ENCODE peak calls at places on chromosomes 13 and 19, in eight cellular contexts. One of them, this sample, is unnamed.

GRCh38 chr13:41148421-41149283 is 16.1 kb upstream of the KBTBD6 start:
- DNase-seq in astrocyte: no peak
- DNase-seq in left ventricle myocardium inferior: no peak
- DNase-seq in GM23248: no peak
- DNase-seq in GM18507: no peak
- DNase-seq in small intestine: no peak
- DNase-seq in astrocyte of the spinal cord: no peak
- DNase-seq in tibial artery: no peak
- DNase-seq in this sample: peak; percentile 25

GRCh38 chr13:43684947-43685725 is 101.6 kb downstream of the ENOX1 start:
- DNase-seq in astrocyte: no peak
- DNase-seq in left ventricle myocardium inferior: no peak
- DNase-seq in GM23248: no peak
- DNase-seq in GM18507: no peak
- DNase-seq in small intestine: no peak
- DNase-seq in astrocyte of the spinal cord: no peak
- DNase-seq in tibial artery: no peak
- DNase-seq in this sample: no peak

GRCh38 chr19:1251233-1251502 is 2.8 kb downstream of the MIDN start:
- DNase-seq in astrocyte: no peak
- DNase-seq in left ventricle myocardium inferior: no peak
- DNase-seq in GM23248: peak; percentile 85
- DNase-seq in GM18507: no peak
- DNase-seq in small intestine: no peak
- DNase-seq in astrocyte of the spinal cord: peak; percentile 66
- DNase-seq in tibial artery: no peak
- DNase-seq in this sample: no peak

GRCh38 chr13:101515504-101515903 is 63.0 kb downstream of the ITGBL1 start:
- DNase-seq in astrocyte: no peak
- DNase-seq in left ventricle myocardium inferior: no peak
- DNase-seq in GM23248: no peak
- DNase-seq in GM18507: no peak
- DNase-seq in small intestine: no peak
- DNase-seq in astrocyte of the spinal cord: no peak
- DNase-seq in tibial artery: no peak
- DNase-seq in this sample: no peak

GRCh38 chr19:53960187-53960586 is 2.5 kb upstream of the CACNG8 start:
- DNase-seq in astrocyte: no peak
- DNase-seq in left ventricle myocardium inferior: no peak
- DNase-seq in GM23248: no peak
- DNase-seq in GM18507: no peak
- DNase-seq in small intestine: no peak
- DNase-seq in astrocyte of the spinal cord: no peak
- DNase-seq in tibial artery: no peak
- DNase-seq in this sample: no peak

GRCh38 chr13:48561461-48562224 is 28.8 kb upstream of the RCBTB2 start:
- DNase-seq in astrocyte: no peak
- DNase-seq in left ventricle myocardium inferior: no peak
- DNase-seq in GM23248: no peak
- DNase-seq in GM18507: no peak
- DNase-seq in small intestine: no peak
- DNase-seq in astrocyte of the spinal cord: no peak
- DNase-seq in tibial artery: no peak
- DNase-seq in this sample: no peak

GRCh38 chr19:5220866-5221265 is 119.7 kb downstream of the PTPRS start:
- DNase-seq in astrocyte: no peak
- DNase-seq in left ventricle myocardium inferior: no peak
- DNase-seq in GM23248: no peak
- DNase-seq in GM18507: no peak
- DNase-seq in small intestine: no peak
- DNase-seq in astrocyte of the spinal cord: no peak
- DNase-seq in tibial artery: no peak
- DNase-seq in this sample: no peak

GRCh38 chr19:50679177-50680125 is 30.2 kb downstream of the C19orf81 start:
- DNase-seq in astrocyte: peak; percentile 26
- DNase-seq in left ventricle myocardium inferior: peak; percentile 72
- DNase-seq in GM23248: peak; percentile 85
- DNase-seq in GM18507: peak; percentile 96
- DNase-seq in small intestine: peak; percentile 55
- DNase-seq in astrocyte of the spinal cord: peak; percentile 33
- DNase-seq in tibial artery: peak; percentile 79
- DNase-seq in this sample: peak; percentile 92

GRCh38 chr13:47399599-47399998 is 502.7 kb upstream of the HTR2A start:
- DNase-seq in astrocyte: no peak
- DNase-seq in left ventricle myocardium inferior: no peak
- DNase-seq in GM23248: no peak
- DNase-seq in GM18507: no peak
- DNase-seq in small intestine: no peak
- DNase-seq in astrocyte of the spinal cord: no peak
- DNase-seq in tibial artery: no peak
- DNase-seq in this sample: no peak

GRCh38 chr13:33642374-33643065 is 175.4 kb upstream of the RFC3 start:
- DNase-seq in astrocyte: no peak
- DNase-seq in left ventricle myocardium inferior: peak; percentile 39
- DNase-seq in GM23248: peak; percentile 91
- DNase-seq in GM18507: no peak
- DNase-seq in small intestine: peak; percentile 66
- DNase-seq in astrocyte of the spinal cord: peak; percentile 15
- DNase-seq in tibial artery: no peak
- DNase-seq in this sample: no peak

GRCh38 chr19:48565090-48565489 is 13.1 kb downstream of the SULT2B1 start:
- DNase-seq in astrocyte: peak; percentile 35
- DNase-seq in left ventricle myocardium inferior: no peak
- DNase-seq in GM23248: peak; percentile 76
- DNase-seq in GM18507: no peak
- DNase-seq in small intestine: no peak
- DNase-seq in astrocyte of the spinal cord: no peak
- DNase-seq in tibial artery: no peak
- DNase-seq in this sample: no peak

GRCh38 chr19:17739121-17739875 is 12.0 kb upstream of the FCHO1 start:
- DNase-seq in astrocyte: no peak
- DNase-seq in left ventricle myocardium inferior: peak; percentile 40
- DNase-seq in GM23248: no peak
- DNase-seq in GM18507: no peak
- DNase-seq in small intestine: no peak
- DNase-seq in astrocyte of the spinal cord: no peak
- DNase-seq in tibial artery: no peak
- DNase-seq in this sample: no peak

GRCh38 chr13:89740994-89741678 is 1606.4 kb upstream of the MIR17HG start:
- DNase-seq in astrocyte: no peak
- DNase-seq in left ventricle myocardium inferior: no peak
- DNase-seq in GM23248: no peak
- DNase-seq in GM18507: no peak
- DNase-seq in small intestine: no peak
- DNase-seq in astrocyte of the spinal cord: no peak
- DNase-seq in tibial artery: no peak
- DNase-seq in this sample: no peak

GRCh38 chr13:110306960-110307696 is at the start of the genes COL4A1 and COL4A2:
- DNase-seq in astrocyte: peak; percentile 66
- DNase-seq in left ventricle myocardium inferior: peak; percentile 87
- DNase-seq in GM23248: peak; percentile 79
- DNase-seq in GM18507: no peak
- DNase-seq in small intestine: no peak
- DNase-seq in astrocyte of the spinal cord: peak; percentile 86
- DNase-seq in tibial artery: peak; percentile 92
- DNase-seq in this sample: peak; percentile 89

GRCh38 chr13:93753639-93754038 is 527.0 kb downstream of the GPC6 start:
- DNase-seq in astrocyte: no peak
- DNase-seq in left ventricle myocardium inferior: no peak
- DNase-seq in GM23248: no peak
- DNase-seq in GM18507: no peak
- DNase-seq in small intestine: no peak
- DNase-seq in astrocyte of the spinal cord: no peak
- DNase-seq in tibial artery: no peak
- DNase-seq in this sample: no peak

GRCh38 chr13:79527698-79528097 is 46.7 kb downstream of the NDFIP2 start:
- DNase-seq in astrocyte: no peak
- DNase-seq in left ventricle myocardium inferior: no peak
- DNase-seq in GM23248: no peak
- DNase-seq in GM18507: no peak
- DNase-seq in small intestine: no peak
- DNase-seq in astrocyte of the spinal cord: no peak
- DNase-seq in tibial artery: no peak
- DNase-seq in this sample: no peak

GRCh38 chr13:85140192-85140591 is 659.0 kb downstream of the SLITRK6 start:
- DNase-seq in astrocyte: no peak
- DNase-seq in left ventricle myocardium inferior: no peak
- DNase-seq in GM23248: no peak
- DNase-seq in GM18507: no peak
- DNase-seq in small intestine: no peak
- DNase-seq in astrocyte of the spinal cord: no peak
- DNase-seq in tibial artery: no peak
- DNase-seq in this sample: no peak

GRCh38 chr13:26034018-26034417 is 17.8 kb downstream of the SHISA2 start:
- DNase-seq in astrocyte: no peak
- DNase-seq in left ventricle myocardium inferior: no peak
- DNase-seq in GM23248: no peak
- DNase-seq in GM18507: no peak
- DNase-seq in small intestine: no peak
- DNase-seq in astrocyte of the spinal cord: no peak
- DNase-seq in tibial artery: no peak
- DNase-seq in this sample: no peak

GRCh38 chr13:100088282-100088647 is 628 bp upstream of the PCCA start:
- DNase-seq in astrocyte: no peak
- DNase-seq in left ventricle myocardium inferior: no peak
- DNase-seq in GM23248: no peak
- DNase-seq in GM18507: no peak
- DNase-seq in small intestine: no peak
- DNase-seq in astrocyte of the spinal cord: no peak
- DNase-seq in tibial artery: no peak
- DNase-seq in this sample: no peak

GRCh38 chr19:2047449-2048103 is 3.5 kb downstream of the MKNK2 start:
- DNase-seq in astrocyte: no peak
- DNase-seq in left ventricle myocardium inferior: no peak
- DNase-seq in GM23248: peak; percentile 58
- DNase-seq in GM18507: no peak
- DNase-seq in small intestine: peak; percentile 81
- DNase-seq in astrocyte of the spinal cord: no peak
- DNase-seq in tibial artery: peak; percentile 87
- DNase-seq in this sample: no peak

GRCh38 chr19:41887711-41888382 is 4.9 kb downstream of the ARHGEF1 start:
- DNase-seq in astrocyte: peak; percentile 77
- DNase-seq in left ventricle myocardium inferior: no peak
- DNase-seq in GM23248: peak; percentile 49
- DNase-seq in GM18507: no peak
- DNase-seq in small intestine: peak; percentile 63
- DNase-seq in astrocyte of the spinal cord: peak; percentile 59
- DNase-seq in tibial artery: no peak
- DNase-seq in this sample: no peak

This sample was measured in retina.